ENCODE peak calls at places on chromosomes 3 and 15, in seven cellular contexts. D, U, I, Z, E, T and G are unnamed samples.

GRCh38 chr3:90184861-90185260 is 1077.4 kb downstream of the EPHA3 start:
- DNase-seq in D (no peak), U (no peak), I (peak; percentile 53), Z (no peak), E (no peak), T (no peak), G (no peak)

GRCh38 chr15:78347586-78348543 is 7.7 kb downstream of the CRABP1 start:
- DNase-seq in D (no peak), U (peak; percentile 72), I (no peak), Z (no peak), E (no peak), T (no peak), G (no peak)

GRCh38 chr3:100777271-100777670 is 68.0 kb downstream of the TFG start:
- DNase-seq in D (no peak), U (no peak), I (no peak), Z (no peak), E (no peak), T (no peak), G (no peak)

GRCh38 chr3:59595830-59596229 is 546.0 kb upstream of the CFAP20DC start:
- DNase-seq in D (no peak), U (no peak), I (no peak), Z (no peak), E (peak; percentile 49), T (no peak), G (no peak)

GRCh38 chr15:45521596-45522167 is 873 bp downstream of the SLC30A4 start:
- DNase-seq in D (no peak), U (no peak), I (peak; percentile 3), Z (no peak), E (peak; percentile 4), T (no peak), G (no peak)

GRCh38 chr15:71471347-71471746 is 339.0 kb upstream of the NR2E3 start:
- DNase-seq in D (no peak), U (no peak), I (no peak), Z (no peak), E (no peak), T (no peak), G (no peak)

GRCh38 chr3:170007031-170007663 is 30.6 kb upstream of the GPR160 start:
- DNase-seq in D (no peak), U (no peak), I (peak; percentile 84), Z (no peak), E (no peak), T (peak; percentile 55), G (peak; percentile 15)

GRCh38 chr3:106086636-106087035 is 217.8 kb upstream of the CBLB start:
- DNase-seq in D (no peak), U (no peak), I (no peak), Z (no peak), E (no peak), T (no peak), G (no peak)

GRCh38 chr3:45246236-45246635 is 20.1 kb upstream of the TMEM158 start:
- DNase-seq in D (no peak), U (no peak), I (no peak), Z (no peak), E (no peak), T (no peak), G (no peak)

GRCh38 chr3:116164039-116164438 is 281.2 kb downstream of the LSAMP start:
- DNase-seq in D (no peak), U (no peak), I (no peak), Z (no peak), E (no peak), T (no peak), G (no peak)

GRCh38 chr15:67184208-67184925 is 70.1 kb downstream of the AAGAB start:
- DNase-seq in D (peak; percentile 12), U (no peak), I (no peak), Z (peak; percentile 26), E (no peak), T (no peak), G (no peak)

GRCh38 chr15:57947781-57948180 is 117.7 kb downstream of the ALDH1A2 start:
- DNase-seq in D (no peak), U (peak; percentile 67), I (peak; percentile 20), Z (peak; percentile 45), E (peak; percentile 24), T (no peak), G (no peak)

GRCh38 chr3:153313307-153313945 is 151.4 kb downstream of the RAP2B start:
- DNase-seq in D (no peak), U (no peak), I (no peak), Z (no peak), E (no peak), T (no peak), G (no peak)

GRCh38 chr15:25717861-25718504 is 145.1 kb downstream of the ATP10A start:
- DNase-seq in D (no peak), U (peak; percentile 20), I (no peak), Z (no peak), E (no peak), T (no peak), G (no peak)

DNA sequence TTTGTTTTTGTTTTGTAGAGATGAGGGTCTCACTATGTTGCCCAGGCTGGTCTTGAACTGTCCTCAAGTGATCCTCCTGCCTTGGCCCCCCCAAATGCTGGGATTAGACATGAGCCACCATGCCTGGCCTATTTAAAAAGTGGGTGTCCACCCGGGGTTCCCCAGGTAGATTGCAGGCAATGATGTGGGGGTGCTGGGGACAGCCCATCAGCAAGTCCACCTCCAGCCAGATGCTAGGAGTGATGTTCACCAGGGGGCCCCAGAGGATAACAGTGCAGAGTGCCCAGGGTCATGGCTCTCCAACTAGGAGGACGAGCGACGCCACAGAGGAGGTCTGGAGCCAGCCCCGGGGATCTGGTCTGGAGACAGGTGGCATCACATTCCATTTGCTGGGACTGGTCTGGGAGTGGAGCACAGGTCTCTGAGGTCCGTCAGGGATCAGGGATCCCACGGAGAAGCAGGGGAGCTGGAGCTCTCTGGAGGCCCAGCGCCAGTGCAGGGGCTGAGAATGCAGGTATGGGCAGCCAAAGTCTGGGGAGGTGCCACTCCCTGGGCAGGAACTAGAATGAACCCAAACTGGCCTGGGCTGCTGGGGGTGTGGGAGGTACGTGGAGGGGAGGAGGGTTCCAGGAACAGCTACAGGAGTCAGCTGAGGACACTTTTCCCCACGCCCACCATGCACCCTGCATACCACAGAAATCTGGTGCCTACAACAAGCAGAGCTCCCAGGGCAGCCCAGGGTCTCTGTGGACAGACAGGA is 51.2 kb upstream of the PCSK6 start:
- DNase-seq in D (no peak), U (peak; percentile 44), I (no peak), Z (no peak), E (no peak), T (no peak), G (no peak)
- TF ChIP-seq CTCF in D (no peak), U (no peak), I (no peak), Z (no peak), E (peak; percentile 28), T (no peak), G (no peak)

DNA sequence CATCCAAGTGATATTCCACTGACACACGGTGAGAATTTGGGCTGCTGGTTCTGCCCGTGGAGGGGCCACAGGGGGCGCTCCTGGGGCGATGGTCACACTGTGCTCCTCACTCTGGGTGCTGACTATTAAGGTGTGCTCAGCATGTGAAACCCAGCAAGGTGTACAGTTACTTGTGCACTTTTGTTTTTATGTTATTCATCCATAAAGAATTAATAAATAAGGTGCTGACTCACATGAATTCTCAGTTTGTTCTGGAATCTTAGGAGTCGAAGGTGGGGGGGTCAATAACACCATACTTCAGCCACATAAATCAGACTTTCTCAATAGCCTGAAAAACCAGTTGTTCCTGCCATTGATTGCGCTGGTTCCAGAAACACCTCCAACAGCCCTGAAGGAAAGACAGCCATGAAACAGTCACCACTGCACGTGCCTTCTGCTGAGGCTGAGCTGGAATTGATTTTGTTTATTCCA is 53.5 kb upstream of the SPATA12 start:
- DNase-seq in D (peak; percentile 87), U (peak; percentile 84), I (peak; percentile 30), Z (peak; percentile 46), E (peak; percentile 67), T (peak; percentile 28), G (no peak)
- TF ChIP-seq CTCF in D (no peak), U (peak; percentile 82), I (peak; percentile 33), Z (no peak), E (peak; percentile 81), T (peak; percentile 20), G (peak; percentile 21)

GRCh38 chr3:151327571-151328198 is 1.7 kb downstream of the P2RY13 start:
- DNase-seq in D (no peak), U (no peak), I (peak; percentile 51), Z (no peak), E (peak; percentile 51), T (no peak), G (no peak)
- TF ChIP-seq CTCF in D (no peak), U (peak; percentile 87), I (peak; percentile 58), Z (peak; percentile 4), E (no peak), T (peak; percentile 60), G (peak; percentile 49)

GRCh38 chr3:58249358-58250092 is 11.9 kb downstream of the ABHD6 start:
- DNase-seq in D (no peak), U (peak; percentile 58), I (peak; percentile 30), Z (no peak), E (peak; percentile 48), T (no peak), G (no peak)
- TF ChIP-seq CTCF in D (no peak), U (peak; percentile 72), I (peak; percentile 39), Z (no peak), E (peak; percentile 29), T (no peak), G (peak; percentile 26)

DNA sequence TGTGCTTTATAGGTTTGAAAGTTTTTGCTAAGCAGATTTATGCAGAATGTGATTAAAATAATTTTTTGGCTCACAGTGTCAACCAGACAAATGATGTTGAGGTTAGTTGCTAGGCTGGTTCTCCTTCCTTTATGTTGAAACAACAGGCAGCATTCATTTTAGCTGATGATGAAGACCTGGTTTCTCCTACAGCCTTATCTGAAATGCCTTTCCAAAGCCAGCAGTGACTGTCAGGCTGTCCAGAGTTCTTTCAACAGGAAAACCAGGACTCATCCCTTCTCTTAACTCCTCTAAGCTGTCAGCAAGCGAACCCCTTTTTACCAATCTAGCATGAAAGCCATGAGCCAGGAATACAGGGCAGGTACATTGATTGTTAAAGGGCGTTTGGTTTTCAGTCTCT is 84.1 kb downstream of the ZNF609 start:
- DNase-seq in D (no peak), U (no peak), I (peak; percentile 26), Z (no peak), E (no peak), T (no peak), G (no peak)
- TF ChIP-seq CTCF in D (no peak), U (no peak), I (no peak), Z (no peak), E (no peak), T (no peak), G (no peak)

DNA sequence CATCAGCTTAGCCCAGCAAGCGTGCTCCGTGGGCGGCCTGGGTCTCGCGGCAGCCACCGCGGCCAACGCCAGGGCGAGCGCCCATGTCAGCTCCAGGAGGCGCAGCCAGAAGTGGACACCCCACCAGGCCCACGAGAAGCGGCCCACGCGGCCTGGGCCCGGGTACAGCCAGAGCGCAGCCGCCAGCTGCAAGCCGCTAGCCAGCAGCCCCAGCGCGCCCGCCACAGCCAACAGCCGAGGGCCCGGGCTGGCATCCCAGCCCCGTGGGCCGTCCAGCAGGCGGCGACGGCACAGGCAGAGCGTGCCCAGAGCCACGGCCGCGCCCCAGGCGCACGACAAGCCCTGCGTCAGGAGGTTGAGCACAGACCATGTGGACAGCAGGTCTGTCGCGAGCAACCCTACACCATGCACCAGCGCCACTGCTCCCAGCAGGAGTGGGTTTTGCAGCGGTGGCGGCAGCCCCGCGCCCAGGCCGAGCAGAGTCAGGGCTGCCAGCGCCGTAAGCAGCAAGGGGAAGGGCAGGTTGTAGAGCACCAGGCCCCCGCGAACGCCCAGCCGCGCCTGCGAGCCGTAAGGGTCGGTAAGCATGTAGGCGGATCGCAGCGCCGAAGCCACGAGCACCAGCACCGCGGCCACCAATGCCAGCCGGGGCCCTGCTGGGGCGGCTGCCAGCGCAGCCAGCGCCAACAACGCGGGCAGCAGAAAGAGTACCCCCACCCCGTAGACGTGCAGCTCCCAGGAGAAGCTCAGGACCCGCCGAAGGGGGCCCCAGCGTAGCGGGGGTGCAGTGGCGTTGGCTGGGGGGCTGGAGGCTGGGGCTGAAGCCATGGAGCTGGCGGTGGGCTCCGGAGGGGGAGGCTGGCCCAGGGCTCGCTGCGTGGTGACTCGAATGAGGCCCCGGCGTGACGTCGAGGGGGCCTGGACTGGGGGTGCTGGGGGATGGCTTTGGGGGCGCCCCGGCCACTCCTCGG is 4.9 kb downstream of the PRRT3 start:
- DNase-seq in D (no peak), U (peak; percentile 90), I (peak; percentile 71), Z (peak; percentile 60), E (peak; percentile 81), T (peak; percentile 86), G (no peak)
- TF ChIP-seq CTCF in D (no peak), U (peak; percentile 69), I (peak; percentile 31), Z (peak; percentile 60), E (peak; percentile 68), T (peak; percentile 59), G (peak; percentile 42)